ENCODE peak calls at places on chromosomes 16 and 17, in nine cellular contexts. J is AG09319, U is kidney, H is NCI-H2081, C is LoVo, V is EL, Q is OCI-LY7, S is stromal cell of bone marrow, K is G401. F is an unnamed sample.

GRCh38 chr17:81480140-81480917 is 32.3 kb downstream of the ACTG1 start:
- DNase-seq in J (no peak), U (no peak), H (no peak), C (no peak), V (peak; percentile 78), Q (no peak), S (peak; percentile 76), K (peak; percentile 35), F (peak; percentile 87)

GRCh38 chr17:2949469-2950044 is 113.8 kb downstream of the OR1D5 start:
- DNase-seq in J (no peak), U (no peak), H (no peak), C (peak; percentile 34), V (peak; percentile 77), Q (no peak), S (peak; percentile 76), K (no peak), F (no peak)

GRCh38 chr17:2337811-2338657 is 733 bp downstream of the SGSM2 start:
- DNase-seq in J (no peak), U (peak; percentile 85), H (peak; percentile 37), C (peak; percentile 61), V (peak; percentile 70), Q (peak; percentile 28), S (peak; percentile 33), K (peak; percentile 51), F (peak; percentile 63)

GRCh38 chr17:19238167-19238505 is 970 bp downstream of the EPN2 start:
- DNase-seq in J (no peak), U (peak; percentile 82), H (peak; percentile 20), C (peak; percentile 20), V (peak; percentile 46), Q (peak; percentile 20), S (no peak), K (peak; percentile 49), F (peak; percentile 32)

GRCh38 chr17:10116676-10117075 is 81.7 kb downstream of the GAS7 start:
- DNase-seq in J (no peak), U (no peak), H (no peak), C (no peak), V (no peak), Q (no peak), S (no peak), K (no peak), F (no peak)

GRCh38 chr17:55273579-55274370 is 9.0 kb downstream of the HLF start:
- DNase-seq in J (no peak), U (peak; percentile 92), H (no peak), C (no peak), V (peak; percentile 23), Q (no peak), S (peak; percentile 38), K (peak; percentile 99), F (peak; percentile 80)

GRCh38 chr16:26133401-26133800 is 441.6 kb downstream of the HS3ST4 start:
- DNase-seq in J (no peak), U (no peak), H (no peak), C (no peak), V (no peak), Q (no peak), S (no peak), K (no peak), F (no peak)

GRCh38 chr17:4204676-4205075 is 59.1 kb downstream of the ANKFY1 start:
- DNase-seq in J (peak; percentile 83), U (no peak), H (no peak), C (no peak), V (peak; percentile 89), Q (no peak), S (peak; percentile 97), K (no peak), F (peak; percentile 56)

GRCh38 chr17:28748852-28749515 is 5.2 kb downstream of the TRAF4 start:
- DNase-seq in J (no peak), U (peak; percentile 83), H (no peak), C (no peak), V (no peak), Q (no peak), S (no peak), K (no peak), F (no peak)